ENCODE peak calls at places on chromosomes 2 and 18, in four cellular contexts. V, A, J and B are unnamed samples.

GRCh38 chr2:46985512-46985911 is 69.9 kb upstream of the MCFD2 start:
- DNase-seq in J (no peak), A (no peak), V (no peak), B (no peak)

GRCh38 chr2:81706856-81707255 is 1402.3 kb upstream of the LRRTM1 start:
- DNase-seq in J (no peak), V (no peak), A (no peak), B (no peak)

GRCh38 chr2:6917761-6918421 is 679 bp downstream of the RNF144A start:
- DNase-seq in A (no peak), J (no peak), V (no peak), B (no peak)

GRCh38 chr2:9779572-9780264 is 63.6 kb upstream of the TAF1B start:
- DNase-seq in J (no peak), A (no peak), V (no peak), B (no peak)

GRCh38 chr2:105330681-105331375 is 1.3 kb upstream of the TGFBRAP1 start:
- DNase-seq in V (no peak), J (no peak), A (no peak), B (no peak)

GRCh38 chr2:160227252-160227651 is 27.2 kb upstream of the ITGB6 start:
- DNase-seq in A (no peak), J (no peak), V (no peak), B (no peak)

GRCh38 chr18:49726564-49726963 is 86.8 kb downstream of the ACAA2 start:
- DNase-seq in J (no peak), V (no peak), A (no peak), B (no peak)

GRCh38 chr2:189499137-189499536 is 57.9 kb downstream of the WDR75 start:
- DNase-seq in J (no peak), V (no peak), A (no peak), B (no peak)

GRCh38 chr2:201656102-201656501 is 12.8 kb upstream of the TMEM237 start:
- DNase-seq in A (no peak), J (no peak), V (no peak), B (no peak)
- TF ChIP-seq POLR2A in A (no peak), J (no peak), V (no peak), B (no peak)

DNA sequence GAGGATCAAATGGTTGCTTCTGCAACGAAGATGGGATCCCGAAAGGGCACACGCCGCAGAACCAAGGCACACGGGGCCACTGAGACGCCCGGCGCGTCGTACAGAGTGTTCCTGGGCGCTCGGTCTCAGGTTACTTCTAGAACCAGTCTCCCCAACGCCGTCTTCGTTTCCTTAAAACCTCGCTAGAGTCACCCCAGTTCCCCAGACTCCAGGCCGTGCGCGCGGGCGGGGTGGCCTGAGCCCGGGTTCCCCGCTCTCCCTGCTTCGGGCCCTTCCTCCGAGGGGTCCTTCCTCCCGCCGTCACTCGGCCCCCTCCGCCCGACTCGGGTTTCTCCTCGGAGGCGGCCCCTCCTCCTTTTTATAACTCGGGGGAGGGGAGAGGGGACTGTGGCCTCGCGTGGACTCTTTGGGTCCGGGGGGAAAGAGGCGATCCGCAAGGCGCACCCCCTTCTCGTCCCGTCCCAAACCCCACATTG is 776 bp upstream of the FZD7 start:
- DNase-seq in V (peak; percentile 91), A (no peak), J (no peak), B (no peak)
- TF ChIP-seq POLR2A in V (no peak), A (no peak), J (no peak), B (no peak)

DNA sequence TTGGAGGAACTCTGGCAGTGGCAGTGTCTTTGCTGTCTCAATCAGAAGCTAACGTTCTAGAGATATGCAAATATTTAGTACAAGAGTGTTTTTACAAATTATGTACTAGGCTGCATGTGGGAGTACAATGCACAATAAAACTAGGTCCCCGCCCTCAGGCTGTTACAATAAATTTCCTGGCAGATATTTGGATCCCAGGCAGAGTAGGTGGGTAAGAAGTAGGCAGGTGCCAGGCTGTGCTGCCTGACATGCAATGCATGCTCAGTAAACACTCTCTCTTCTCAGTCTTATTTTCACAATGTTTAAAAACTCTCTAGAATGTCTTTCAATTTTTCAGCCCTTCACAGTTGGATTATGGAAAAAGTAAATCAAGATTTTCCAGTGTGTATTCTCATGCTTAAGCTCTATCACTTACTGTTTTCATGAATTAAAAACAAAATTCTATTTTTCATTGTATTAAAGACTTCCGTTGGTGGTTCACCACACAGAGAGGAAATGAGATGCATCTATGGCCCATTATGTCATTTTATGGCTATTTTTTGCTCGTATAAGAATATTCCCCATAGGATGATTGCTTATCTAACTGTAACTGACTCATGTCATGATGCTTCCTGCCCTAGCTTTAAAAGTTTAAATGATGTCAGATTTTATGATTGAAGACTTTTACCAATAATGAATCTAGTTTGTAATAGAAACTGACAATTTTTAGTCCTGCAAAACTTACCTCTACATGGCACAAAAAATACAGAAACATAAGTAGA is 346.0 kb downstream of the RND3 start:
- DNase-seq in A (no peak), V (no peak), J (no peak), B (no peak)
- TF ChIP-seq POLR2A in A (no peak), V (no peak), J (no peak), B (no peak)

GRCh38 chr18:11020454-11020853 is 128.9 kb downstream of the PIEZO2 start:
- DNase-seq in J (no peak), A (no peak), V (no peak), B (no peak)
- TF ChIP-seq POLR2A in J (no peak), A (no peak), V (no peak), B (no peak)

DNA sequence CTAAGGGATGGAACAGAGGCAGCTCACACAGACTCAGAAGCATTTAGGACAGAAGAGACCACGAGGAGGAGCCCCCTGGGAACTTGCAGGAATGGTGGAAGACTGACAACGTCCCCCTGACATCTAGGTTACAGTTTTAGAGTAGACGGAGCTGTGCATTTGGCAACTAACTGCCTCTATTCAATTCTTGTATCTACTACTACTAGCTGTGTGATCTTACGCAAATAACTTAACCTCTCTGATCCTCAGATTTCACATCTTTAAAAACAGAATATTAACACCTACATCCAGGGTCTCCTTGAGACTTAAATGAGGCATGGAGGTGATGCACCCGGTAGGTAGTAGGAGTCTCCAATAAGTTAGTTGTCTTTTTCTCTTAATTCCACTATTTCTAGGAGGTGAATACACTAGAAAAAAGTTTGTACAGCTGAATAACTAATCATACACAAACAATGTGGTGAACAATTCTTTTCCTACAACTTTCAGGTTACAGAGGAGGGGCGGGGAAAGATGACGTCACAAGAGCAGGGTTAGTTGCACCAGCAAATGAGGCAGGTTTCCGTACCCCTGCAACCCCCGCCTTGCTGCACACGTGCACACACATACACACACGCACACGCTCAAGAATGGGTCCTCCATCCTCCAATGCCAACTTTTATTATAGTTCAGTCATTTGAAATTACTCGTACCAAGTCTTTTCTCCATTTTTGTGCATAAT is 122.9 kb downstream of the ARL4C start:
- DNase-seq in A (no peak), V (no peak), J (no peak), B (no peak)
- TF ChIP-seq POLR2A in A (no peak), V (no peak), J (no peak), B (no peak)

GRCh38 chr2:119223521-119224390 is at the start of gene STEAP3:
- DNase-seq in A (peak; percentile 85), V (peak; percentile 81), J (peak; percentile 74), B (no peak)
- TF ChIP-seq POLR2A in A (no peak), V (no peak), J (peak; percentile 79), B (peak; percentile 62)